ENCODE peak calls at places on chromosomes 3 and 15, in five cellular contexts. T is GM12878, W is K562, Y is HepG2, C is SK-N-SH. D is an unnamed sample.

GRCh38 chr3:43704697-43705096 is 14.0 kb downstream of the ABHD5 start:
- DNase-seq in C (no peak), Y (no peak), T (no peak), W (no peak), D (no peak)

GRCh38 chr15:75577401-75578205 is 1.5 kb downstream of the PTPN9 start:
- DNase-seq in W (no peak), C (peak; percentile 41), T (no peak), Y (no peak), D (no peak)

GRCh38 chr15:77507911-77508310 is 87.2 kb downstream of the HMG20A start:
- DNase-seq in W (no peak), T (no peak), Y (peak; percentile 74), C (no peak), D (no peak)

GRCh38 chr15:99250494-99251435 is 516 bp upstream of the LRRC28 start:
- DNase-seq in C (peak; percentile 98), Y (peak; percentile 97), T (peak; percentile 99), W (peak; percentile 98), D (peak; percentile 97)

GRCh38 chr3:106485202-106485601 is 616.4 kb upstream of the CBLB start:
- DNase-seq in T (no peak), Y (no peak), C (no peak), W (no peak), D (no peak)

GRCh38 chr3:174440350-174440716 is 418.8 kb upstream of the NAALADL2 start:
- DNase-seq in Y (no peak), W (peak; percentile 2), C (no peak), T (no peak), D (no peak)

GRCh38 chr15:88648357-88649214 is 9.8 kb downstream of the ISG20 start:
- DNase-seq in Y (no peak), C (peak; percentile 29), T (no peak), W (no peak), D (no peak)

GRCh38 chr15:98805434-98806274 is 157.3 kb downstream of the IGF1R start:
- DNase-seq in Y (peak; percentile 32), T (no peak), W (peak; percentile 4), C (peak; percentile 27), D (no peak)

GRCh38 chr15:60477991-60478632 is 830 bp downstream of the ICE2 start:
- DNase-seq in W (peak; percentile 29), T (peak; percentile 15), Y (peak; percentile 21), C (peak; percentile 17), D (no peak)

GRCh38 chr3:44954962-44955361 is 21.0 kb downstream of the ZDHHC3 start:
- DNase-seq in T (no peak), W (peak; percentile 27), C (no peak), Y (peak; percentile 55), D (no peak)

GRCh38 chr3:12939137-12939536 is 97.8 kb upstream of the RPL32 start:
- DNase-seq in W (no peak), C (no peak), T (no peak), Y (no peak), D (no peak)

GRCh38 chr3:58074997-58075396 is 66.8 kb downstream of the FLNB start:
- DNase-seq in T (no peak), Y (no peak), C (no peak), W (no peak), D (no peak)

GRCh38 chr3:150747909-150748568 is 14.9 kb downstream of the SIAH2 start:
- DNase-seq in C (peak; percentile 20), Y (no peak), T (no peak), W (no peak), D (no peak)

GRCh38 chr3:146650691-146651090 is 45.5 kb upstream of the PLSCR5 start:
- DNase-seq in T (no peak), W (no peak), C (no peak), Y (no peak), D (no peak)

GRCh38 chr3:123202451-123202850 is 708 bp downstream of the SEC22A start:
- DNase-seq in T (no peak), C (peak; percentile 43), W (peak; percentile 16), Y (peak; percentile 5), D (no peak)

GRCh38 chr3:64145438-64145837 is 79.8 kb downstream of the PRICKLE2 start:
- DNase-seq in T (no peak), C (no peak), W (no peak), Y (no peak), D (no peak)

GRCh38 chr3:186432189-186432588 is 70.2 kb upstream of the DGKG start:
- DNase-seq in W (no peak), Y (no peak), T (no peak), C (peak; percentile 62), D (no peak)

GRCh38 chr15:86193716-86194408 is 114.2 kb downstream of the AGBL1 start:
- DNase-seq in Y (no peak), C (peak; percentile 7), W (no peak), T (no peak), D (no peak)

GRCh38 chr15:64883097-64883581 is 28.6 kb upstream of the ANKDD1A start:
- DNase-seq in W (no peak), T (peak; percentile 83), C (no peak), Y (no peak), D (peak; percentile 76)

GRCh38 chr15:65192016-65192415 is 6.9 kb upstream of the CLPX start:
- DNase-seq in T (no peak), W (peak; percentile 22), Y (peak; percentile 55), C (no peak), D (no peak)

GRCh38 chr3:147130461-147130860 is 275.9 kb downstream of the ZIC4 start:
- DNase-seq in Y (no peak), T (no peak), C (no peak), W (no peak), D (no peak)

GRCh38 chr3:18489939-18490338 is 64.8 kb upstream of the SATB1 start:
- DNase-seq in T (no peak), C (no peak), W (no peak), Y (no peak), D (no peak)

GRCh38 chr3:105821433-105821832 is 47.4 kb downstream of the CBLB start:
- DNase-seq in C (no peak), W (no peak), T (no peak), Y (no peak), D (no peak)

GRCh38 chr3:32470362-32470761 is 32.3 kb downstream of the CMTM6 start:
- DNase-seq in W (no peak), C (no peak), T (no peak), Y (no peak), D (no peak)

GRCh38 chr3:47261301-47261700 is 21.3 kb downstream of the KIF9 start:
- DNase-seq in Y (no peak), C (no peak), W (no peak), T (no peak), D (no peak)

GRCh38 chr15:63517202-63517601 is 12.8 kb downstream of the USP3 start:
- DNase-seq in C (no peak), W (no peak), T (no peak), Y (no peak), D (no peak)

GRCh38 chr15:55526559-55527036 is 18.6 kb upstream of the DNAAF4 start:
- DNase-seq in C (peak; percentile 51), Y (peak; percentile 63), W (peak; percentile 61), T (no peak), D (peak; percentile 50)
- TF ChIP-seq REST in C (no peak), Y (no peak), W (no peak), T (no peak), D (no peak)

DNA sequence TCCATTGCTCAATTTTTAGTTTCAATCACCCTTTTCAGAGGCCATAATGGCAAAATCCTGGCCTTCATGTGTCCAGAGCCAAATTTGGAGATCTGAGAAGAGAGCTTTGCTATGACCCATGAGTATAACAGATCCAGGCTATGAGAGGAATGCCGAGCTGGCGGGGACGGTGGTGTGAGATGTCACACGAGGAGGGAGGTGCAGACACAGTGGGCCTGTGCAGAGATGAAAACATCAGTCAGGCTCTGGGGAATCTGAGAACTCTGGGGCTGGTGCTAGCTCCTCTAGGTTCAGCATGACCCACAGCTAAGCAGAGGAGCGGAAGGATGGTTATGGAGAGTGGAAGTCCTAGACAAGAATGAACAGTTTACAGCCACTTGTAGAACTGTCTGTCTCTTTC is 398.3 kb upstream of the ATP10A start:
- DNase-seq in C (no peak), T (no peak), Y (no peak), W (no peak), D (no peak)
- TF ChIP-seq GABPA in C (no peak), T (no peak), Y (no peak), W (no peak), D (no peak)

GRCh38 chr3:190380184-190380583 is 7.8 kb upstream of the CLDN16 start:
- DNase-seq in C (no peak), Y (no peak), W (no peak), T (no peak), D (no peak)

GRCh38 chr3:190382082-190382481 is 5.9 kb upstream of the CLDN16 start:
- DNase-seq in Y (no peak), C (no peak), T (no peak), W (no peak), D (no peak)

GRCh38 chr3:190384241-190384863 is 3.6 kb upstream of the CLDN16 start:
- DNase-seq in C (no peak), Y (peak; percentile 83), W (peak; percentile 1), T (peak; percentile 19), D (peak; percentile 24)

GRCh38 chr3:190378240-190378891 is 9.6 kb upstream of the CLDN16 start:
- DNase-seq in T (no peak), Y (no peak), C (no peak), W (no peak), D (peak; percentile 16)

DNA sequence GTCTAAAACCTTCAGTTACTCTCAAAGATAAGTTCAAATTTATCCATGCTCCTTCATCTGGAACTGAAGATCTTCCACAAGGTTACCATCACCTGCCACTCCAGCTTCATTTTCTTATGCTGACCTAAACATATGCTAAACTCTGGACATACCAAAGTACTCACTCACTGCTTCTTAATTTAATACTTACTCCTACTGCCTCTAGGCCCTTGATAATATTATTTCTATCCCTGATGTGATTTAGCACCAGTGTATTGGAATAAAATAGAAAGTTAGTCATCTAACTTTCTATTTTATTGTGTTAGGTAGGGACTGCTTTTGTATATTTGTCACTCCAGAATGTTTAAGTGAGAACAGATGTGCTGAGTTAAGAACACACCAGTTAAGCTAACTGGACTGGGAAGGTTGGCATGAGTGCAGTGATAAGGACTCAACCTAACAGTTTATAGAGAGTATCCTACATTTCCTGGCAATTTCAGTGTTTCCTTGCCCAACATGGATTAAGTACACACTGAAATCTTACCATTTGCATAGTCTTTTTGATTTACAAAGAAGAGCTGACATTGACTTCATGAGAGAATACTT is 6.5 kb upstream of the CLDN16 start:
- DNase-seq in Y (no peak), T (no peak), W (no peak), C (no peak), D (no peak)
- TF ChIP-seq REST in Y (no peak), T (no peak), W (no peak), C (no peak), D (no peak)

DNA sequence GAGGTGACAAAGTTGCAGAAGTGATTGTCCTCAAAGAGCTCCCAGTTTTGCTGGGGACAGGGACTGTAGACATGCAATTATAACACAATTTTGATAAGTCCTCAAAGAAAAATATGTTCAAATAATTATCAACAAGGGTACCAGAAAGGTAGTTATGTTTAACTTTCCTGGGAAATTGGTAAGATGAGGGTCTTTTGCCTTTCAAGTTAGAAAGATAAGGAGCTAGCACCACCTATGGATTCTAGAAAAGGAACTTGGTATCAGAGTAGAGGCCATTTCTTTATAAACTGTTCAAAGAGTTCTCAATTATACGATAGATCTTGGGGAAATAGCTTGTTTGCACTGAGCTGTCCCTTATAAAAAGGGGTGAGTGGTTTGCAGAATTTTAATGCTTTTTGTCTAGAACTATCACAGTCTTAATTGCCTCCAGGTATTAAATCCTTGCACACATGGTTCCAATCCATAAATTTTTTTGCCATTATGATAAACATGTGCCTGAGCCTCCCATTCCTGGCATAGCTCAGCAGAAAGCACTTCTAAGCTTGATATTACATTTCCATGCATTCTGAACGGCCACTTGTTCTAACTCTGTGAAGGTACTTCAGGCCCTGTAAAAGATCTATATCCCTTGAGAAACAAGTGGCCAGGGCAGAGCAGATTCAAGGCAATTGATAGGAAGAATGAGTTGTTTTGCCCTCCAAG is 247.5 kb upstream of the LRIG1 start:
- DNase-seq in T (no peak), W (no peak), Y (no peak), C (no peak), D (no peak)
- TF ChIP-seq GABPA in T (no peak), W (no peak), Y (no peak), C (no peak), D (no peak)